ENCODE peak calls at places on chromosomes 1 and 21, in nine cellular contexts. N is lower lobe of right lung; G is GM23338; F is CD8-positive, alpha-beta memory T cell; R is DND-41; I is H7; A is mammary epithelial cell; J is Panc1; K is breast epithelium. H is an unnamed sample.
A peak's percentile ranks its signal among the peaks of the same experiment; 100 is the strongest.

GRCh38 chr1:26697978-26698849 is 2.4 kb downstream of the ARID1A start:
- DNase-seq in N (peak; percentile 58), G (peak; percentile 62), F (peak; percentile 27), R (peak; percentile 57), I (peak; percentile 63), A (peak; percentile 93), J (peak; percentile 93), K (peak; percentile 70), H (peak; percentile 80)

GRCh38 chr1:62082456-62083363 is 111.9 kb upstream of the L1TD1 start:
- DNase-seq in N (no peak), G (peak; percentile 76), F (peak; percentile 2), R (peak; percentile 37), I (peak; percentile 65), A (peak; percentile 22), J (peak; percentile 36), K (no peak), H (peak; percentile 16)

GRCh38 chr1:240517891-240518290 is 94.1 kb downstream of the GREM2 start:
- DNase-seq in N (no peak), G (no peak), F (no peak), R (no peak), I (no peak), A (no peak), J (no peak), K (no peak), H (no peak)

GRCh38 chr1:151009206-151009587 is 948 bp downstream of the PRUNE1 start:
- DNase-seq in N (no peak), G (no peak), F (no peak), R (no peak), I (no peak), A (no peak), J (no peak), K (no peak), H (no peak)

GRCh38 chr1:218660678-218661053 is 315.5 kb downstream of the TGFB2 start:
- DNase-seq in N (no peak), G (no peak), F (no peak), R (no peak), I (no peak), A (peak; percentile 73), J (peak; percentile 46), K (no peak), H (no peak)

GRCh38 chr1:56249244-56249643 is 330.1 kb downstream of the PLPP3 start:
- DNase-seq in N (peak; percentile 47), G (no peak), F (no peak), R (no peak), I (no peak), A (no peak), J (no peak), K (no peak), H (no peak)

GRCh38 chr1:81414417-81415087 is 386.2 kb upstream of the ADGRL2 start:
- DNase-seq in N (peak; percentile 73), G (peak; percentile 83), F (no peak), R (no peak), I (peak; percentile 81), A (no peak), J (peak; percentile 24), K (no peak), H (peak; percentile 5)

GRCh38 chr1:155019377-155020245 is 14.0 kb downstream of the DCST2 start:
- DNase-seq in N (no peak), G (no peak), F (no peak), R (no peak), I (peak; percentile 41), A (no peak), J (no peak), K (no peak), H (no peak)

DNA sequence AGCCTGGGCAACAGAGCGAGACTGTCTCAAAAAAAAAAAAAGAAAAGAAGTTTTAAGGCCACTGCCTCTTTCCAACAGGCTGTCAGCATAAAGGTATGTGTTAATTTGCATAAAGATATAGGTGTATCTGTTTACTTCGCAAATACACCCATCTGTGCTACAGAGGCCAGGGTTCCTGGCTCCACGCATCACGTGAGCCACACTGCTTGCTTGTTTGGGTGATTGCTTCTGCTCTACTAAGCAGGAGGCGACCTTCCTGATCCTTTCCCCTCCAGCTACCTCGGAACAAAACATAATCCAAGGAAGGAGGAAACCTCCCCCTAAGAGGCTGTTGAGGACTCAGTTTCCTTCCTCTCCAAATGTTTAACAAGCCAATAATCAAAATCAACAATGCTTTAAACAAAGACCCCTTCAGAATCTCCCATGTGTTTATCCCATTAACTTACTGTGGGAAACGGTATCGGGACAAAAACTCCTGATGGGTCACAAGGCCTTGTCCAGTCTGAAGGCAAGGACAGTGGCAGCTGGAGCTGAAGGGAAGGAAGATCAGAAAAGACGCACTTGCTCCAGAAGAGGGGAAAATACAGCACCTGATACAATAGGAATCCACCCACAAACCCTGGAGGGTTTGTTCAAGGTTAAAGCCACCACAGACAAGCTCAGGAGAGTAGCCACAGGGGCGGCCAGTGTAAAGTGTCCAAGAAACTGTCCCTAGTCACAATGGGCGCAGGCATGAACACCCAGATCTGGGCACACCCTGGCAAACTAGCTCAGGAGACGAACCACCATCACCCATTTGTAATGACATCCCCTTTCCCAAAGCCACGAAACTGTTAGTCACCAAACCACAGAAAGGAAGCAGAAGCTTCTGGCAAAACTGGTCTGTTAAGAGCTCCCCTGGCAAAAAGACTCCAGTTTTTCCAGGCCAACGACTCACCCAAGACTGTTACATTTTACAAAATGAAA is 17.2 kb downstream of the CTNNBIP1 start:
- DNase-seq in N (no peak), G (no peak), F (no peak), R (peak; percentile 37), I (no peak), A (peak; percentile 96), J (no peak), K (peak; percentile 48), H (peak; percentile 43)
- H3K4me3 ChIP-seq in N (no peak overlapping the region), G (no peak overlapping the region), F (no peak overlapping the region), R (no peak overlapping the region), I (no peak overlapping the region), A (peak overlapping the region; percentile 12), J (peak overlapping the region; percentile 2), K (no peak overlapping the region), H (no peak overlapping the region)

GRCh38 chr21:29549614-29550013 is 250.9 kb downstream of the BACH1 start:
- DNase-seq in N (no peak), G (peak; percentile 6), F (no peak), R (no peak), I (no peak), A (no peak), J (no peak), K (no peak), H (no peak)

GRCh38 chr21:29540289-29540688 is 241.6 kb downstream of the BACH1 start:
- DNase-seq in N (no peak), G (no peak), F (no peak), R (no peak), I (no peak), A (no peak), J (no peak), K (no peak), H (no peak)

GRCh38 chr21:29547998-29548397 is 249.3 kb downstream of the BACH1 start:
- DNase-seq in N (no peak), G (no peak), F (no peak), R (no peak), I (no peak), A (no peak), J (no peak), K (no peak), H (no peak)

DNA sequence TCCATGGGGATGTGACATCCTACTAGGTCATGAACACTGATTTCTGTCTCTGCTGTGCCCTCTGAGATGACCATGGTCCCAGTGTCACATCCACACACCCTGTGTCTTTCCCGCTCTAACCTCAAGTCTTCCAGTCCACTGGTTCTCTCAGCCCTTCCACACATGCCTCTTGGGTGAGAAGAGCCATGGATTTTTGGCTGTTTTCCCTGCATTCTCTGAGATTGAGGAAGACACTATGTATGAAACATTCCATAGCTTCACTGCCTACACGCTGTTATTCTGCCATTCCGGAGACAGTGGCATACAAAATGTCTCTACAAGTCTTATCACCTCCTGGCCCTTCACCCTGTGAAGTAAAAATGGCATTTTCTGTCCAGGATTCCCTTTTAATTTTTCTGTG is 247.3 kb downstream of the BACH1 start:
- DNase-seq in N (no peak), G (no peak), F (no peak), R (no peak), I (no peak), A (no peak), J (no peak), K (no peak), H (no peak)
- H3K4me3 ChIP-seq in N (no peak overlapping the region), G (no peak overlapping the region), F (no peak overlapping the region), R (no peak overlapping the region), I (no peak overlapping the region), A (no peak overlapping the region), J (no peak overlapping the region), K (no peak overlapping the region), H (no peak overlapping the region)

DNA sequence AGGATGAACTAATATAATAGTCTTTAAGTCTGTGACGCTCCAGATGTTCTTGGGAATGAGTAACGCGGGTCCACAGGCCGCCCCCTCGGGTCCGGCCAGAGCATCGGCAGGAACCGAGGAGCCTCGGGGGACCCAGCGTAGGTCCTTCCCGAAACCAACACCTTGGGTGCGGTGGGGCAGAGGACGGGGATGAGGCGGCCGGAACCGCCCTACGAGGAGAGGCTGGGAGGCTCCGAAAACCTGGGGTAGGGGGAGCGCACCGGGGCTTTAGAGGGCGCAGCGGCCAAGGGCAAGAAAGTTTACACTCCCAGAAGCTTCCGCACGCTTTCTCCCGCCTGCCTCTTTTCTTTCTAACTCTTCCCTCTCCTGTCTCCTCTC is 7.1 kb downstream of the DMRTA2 start:
- DNase-seq in N (no peak), G (peak; percentile 78), F (no peak), R (no peak), I (peak; percentile 85), A (no peak), J (no peak), K (no peak), H (no peak)
- H3K4me3 ChIP-seq in N (no peak overlapping the region), G (peak overlapping the region; percentile 52), F (no peak overlapping the region), R (no peak overlapping the region), I (peak overlapping the region; percentile 16), A (no peak overlapping the region), J (no peak overlapping the region), K (no peak overlapping the region), H (no peak overlapping the region)

GRCh38 chr1:112744019-112744578 is 29.0 kb upstream of the PPM1J start:
- DNase-seq in N (no peak), G (peak; percentile 79), F (no peak), R (no peak), I (peak; percentile 90), A (no peak), J (no peak), K (no peak), H (no peak)

GRCh38 chr1:112737573-112737972 is 22.4 kb upstream of the PPM1J start:
- DNase-seq in N (no peak), G (no peak), F (no peak), R (no peak), I (no peak), A (no peak), J (no peak), K (no peak), H (no peak)

GRCh38 chr1:112748396-112748795 is 33.3 kb upstream of the PPM1J start:
- DNase-seq in N (no peak), G (no peak), F (no peak), R (no peak), I (no peak), A (no peak), J (no peak), K (no peak), H (no peak)

DNA sequence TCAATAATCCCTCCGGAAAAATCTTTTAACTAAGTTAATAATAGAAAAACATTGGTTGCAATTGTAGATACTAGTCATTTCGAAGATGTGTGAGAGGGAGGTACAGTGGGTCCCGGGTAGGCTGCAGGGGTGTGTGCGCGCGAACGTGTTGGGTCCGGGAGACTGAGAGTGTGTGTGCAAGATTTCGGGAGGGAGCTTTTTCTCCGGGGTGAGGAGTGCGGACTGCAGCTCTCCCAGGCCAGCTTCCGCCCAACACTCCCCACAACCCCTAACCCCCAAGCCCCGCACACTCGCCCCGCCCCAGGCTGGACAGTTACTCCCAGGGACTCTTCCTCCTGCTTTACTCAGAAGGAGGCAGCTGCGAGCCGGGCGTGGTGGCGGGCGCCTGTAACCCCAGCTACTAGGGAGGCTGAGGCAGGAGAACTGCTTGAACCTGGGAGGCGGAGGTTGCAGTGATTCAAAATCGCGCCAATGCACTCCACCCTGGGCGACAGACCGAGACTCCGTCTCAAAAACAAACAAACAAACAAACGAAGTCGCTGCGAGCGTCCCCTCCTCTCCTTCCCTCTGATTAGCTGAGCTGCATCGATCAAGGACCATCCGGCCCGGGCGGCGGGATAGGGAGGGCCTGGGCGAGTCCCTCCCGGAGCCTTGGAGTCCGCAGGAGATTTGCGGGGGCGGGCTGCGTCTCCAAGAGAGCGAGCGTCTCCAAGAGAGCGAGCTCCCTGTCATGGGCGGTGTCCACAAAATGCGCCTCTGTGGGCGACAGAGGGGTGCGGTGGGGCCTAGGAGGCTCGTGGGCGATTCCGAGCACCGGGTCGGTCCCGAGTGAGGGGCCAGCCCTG is 28.3 kb upstream of the PPM1J start:
- DNase-seq in N (no peak), G (peak; percentile 79), F (no peak), R (no peak), I (peak; percentile 86), A (no peak), J (no peak), K (no peak), H (no peak)
- H3K4me3 ChIP-seq in N (no peak overlapping the region), G (peak overlapping the region; percentile 78), F (no peak overlapping the region), R (no peak overlapping the region), I (peak overlapping the region; percentile 53), A (no peak overlapping the region), J (no peak overlapping the region), K (peak overlapping the region; percentile 21), H (no peak overlapping the region)

H was measured in Jurkat, Clone E6-1.